ENCODE peak calls at places on chromosomes 13 and 19, in six cellular contexts. K is IMR-90, E is H9, W is H1, A is trophoblast cell, X is mesenchymal stem cell. F is an unnamed sample.

GRCh38 chr19:6334490-6335285 is 1.3 kb upstream of the ACER1 start:
- DNase-seq in K (no peak), E (no peak), W (no peak), A (no peak), X (no peak), F (no peak)

GRCh38 chr13:99257291-99257690 is 888 bp downstream of the GPR18 start:
- DNase-seq in K (no peak), E (no peak), W (no peak), A (no peak), X (no peak), F (no peak)

GRCh38 chr13:50713849-50714248 is 129.6 kb downstream of the DLEU7 start:
- DNase-seq in K (peak; percentile 59), E (no peak), W (no peak), A (peak; percentile 61), X (peak; percentile 95), F (no peak)

GRCh38 chr13:94192576-94192975 is 286.9 kb downstream of the DCT start:
- DNase-seq in K (peak; percentile 26), E (peak; percentile 57), W (peak; percentile 74), A (no peak), X (no peak), F (peak; percentile 29)

GRCh38 chr13:42762917-42763316 is 18.5 kb upstream of the FAM216B start:
- DNase-seq in K (peak; percentile 98), E (no peak), W (no peak), A (peak; percentile 91), X (peak; percentile 90), F (no peak)

GRCh38 chr19:38930776-38931761 is at the start of gene MRPS12:
- DNase-seq in K (peak; percentile 99), E (peak; percentile 99), W (no peak), A (peak; percentile 100), X (peak; percentile 99), F (peak; percentile 99)

GRCh38 chr19:31253816-31254551 is 95.3 kb downstream of the TSHZ3 start:
- DNase-seq in K (peak; percentile 47), E (no peak), W (no peak), A (peak; percentile 79), X (no peak), F (no peak)

GRCh38 chr13:72379581-72379980 is 347.8 kb downstream of the MZT1 start:
- DNase-seq in K (no peak), E (no peak), W (no peak), A (no peak), X (peak; percentile 6), F (no peak)

GRCh38 chr13:29774830-29775229 is 75.6 kb downstream of the UBL3 start:
- DNase-seq in K (no peak), E (no peak), W (no peak), A (no peak), X (no peak), F (no peak)

GRCh38 chr19:13887529-13887928 is 10.6 kb downstream of the NANOS3 start:
- DNase-seq in K (peak; percentile 15), E (no peak), W (no peak), A (no peak), X (peak; percentile 38), F (no peak)

GRCh38 chr13:89925107-89925506 is 1422.4 kb upstream of the MIR17HG start:
- DNase-seq in K (peak; percentile 2), E (no peak), W (no peak), A (no peak), X (peak; percentile 60), F (peak; percentile 12)

GRCh38 chr13:90443268-90443667 is 904.2 kb upstream of the MIR17HG start:
- DNase-seq in K (peak; percentile 9), E (no peak), W (no peak), A (peak; percentile 65), X (no peak), F (no peak)

DNA sequence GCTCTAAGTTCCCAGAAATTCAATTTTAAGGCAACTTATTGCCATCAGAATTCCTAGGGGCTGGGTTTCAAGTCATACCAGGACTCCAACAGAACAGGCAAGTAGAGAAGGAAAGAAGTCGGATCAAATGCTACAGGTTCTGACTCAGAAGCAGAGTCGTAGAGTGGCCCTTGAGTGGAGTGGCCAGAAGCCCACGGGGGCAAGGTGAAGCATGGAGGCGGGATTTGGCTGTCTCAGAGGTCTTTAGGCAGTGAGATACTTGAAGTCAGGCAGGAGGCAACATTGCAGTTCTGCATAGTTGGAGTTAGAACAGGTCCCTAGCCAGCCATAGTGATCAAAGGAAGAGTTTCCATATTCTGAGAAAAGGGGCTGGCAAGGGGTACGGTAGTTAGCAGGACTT is 111.6 kb downstream of the NHLRC3 start:
- DNase-seq in K (no peak), E (no peak), W (no peak), A (no peak), X (no peak), F (no peak)
- H3K18ac ChIP-seq in K (no peak overlapping the region), E (no peak overlapping the region), W (no peak overlapping the region), A (no peak overlapping the region), X (no peak overlapping the region), F (no peak overlapping the region)

GRCh38 chr13:62139597-62139996 is 723.9 kb upstream of the PCDH20 start:
- DNase-seq in K (no peak), E (no peak), W (no peak), A (no peak), X (no peak), F (no peak)
- H3K9me3 ChIP-seq in K (peaks cover 7% of the 10 kb centered on the region), E (no peaks in the 10 kb centered on the region), W (no peaks in the 10 kb centered on the region), A (no peaks in the 10 kb centered on the region), X (peaks cover 51% of the 10 kb centered on the region), F (peaks cover 6% of the 10 kb centered on the region)

GRCh38 chr19:2120821-2121220 is 24.1 kb downstream of the IZUMO4 start:
- DNase-seq in K (no peak), E (no peak), W (no peak), A (no peak), X (no peak), F (no peak)
- H3K18ac ChIP-seq in K (no peak overlapping the region), E (no peak overlapping the region), W (no peak overlapping the region), A (no peak overlapping the region), X (no peak overlapping the region), F (no peak overlapping the region)

DNA sequence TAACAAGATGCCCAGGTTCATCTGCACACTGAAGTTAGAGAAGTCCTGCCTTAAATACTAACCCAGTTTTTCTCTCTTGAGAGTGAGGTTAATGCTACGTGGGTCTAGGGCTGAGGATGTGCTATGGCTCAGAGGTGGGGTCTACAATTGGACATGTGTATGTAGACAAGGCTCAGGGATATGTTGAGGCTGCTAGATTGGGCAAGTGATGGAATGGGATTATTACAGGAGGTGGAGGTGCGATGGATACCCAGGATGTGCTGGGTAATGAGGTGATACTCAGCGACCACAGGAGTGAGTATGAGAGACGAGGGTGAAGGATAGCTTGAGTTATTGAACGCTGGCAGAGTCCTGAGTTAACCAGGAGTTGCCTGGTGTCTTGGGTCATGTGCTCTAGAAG is 38.1 kb downstream of the PPP2R1A start:
- DNase-seq in K (no peak), E (no peak), W (no peak), A (no peak), X (no peak), F (no peak)
- H3K9me3 ChIP-seq in K (no peaks in the 10 kb centered on the region), E (no peaks in the 10 kb centered on the region), W (no peaks in the 10 kb centered on the region), A (peaks cover 2% of the 10 kb centered on the region), X (no peaks in the 10 kb centered on the region), F (peaks cover 3% of the 10 kb centered on the region)

GRCh38 chr13:95921485-95921884 is 131.7 kb downstream of the UGGT2 start:
- DNase-seq in K (peak; percentile 14), E (no peak), W (no peak), A (peak; percentile 38), X (peak; percentile 13), F (no peak)
- H3K18ac ChIP-seq in K (no peak overlapping the region), E (no peak overlapping the region), W (no peak overlapping the region), A (no peak overlapping the region), X (no peak overlapping the region), F (no peak overlapping the region)

F was measured in neuronal stem cell.